ENCODE peak calls at places on chromosome 11, in four cellular contexts. H is uterus, D is heart left ventricle, L is Peyer's patch. P is an unnamed sample. For H3K4me1, the result is how much of the 10 kb centered on the place peaks cover.

GRCh38 chr11:115965754-115966504 is 461.7 kb upstream of the CADM1 start:
- DNase-seq in L (no peak), D (peak), H (no peak), P (no peak)

GRCh38 chr11:71474771-71475483 is 21.9 kb downstream of the NADSYN1 start:
- DNase-seq in L (no peak), H (no peak), D (no peak), P (no peak)

GRCh38 chr11:567036-567628 is 6.4 kb downstream of the RASSF7 start:
- DNase-seq in L (no peak), H (peak), D (no peak), P (no peak)

GRCh38 chr11:36498721-36499120 is 11.4 kb downstream of the TRAF6 start:
- DNase-seq in D (no peak), H (no peak), L (no peak), P (no peak)

GRCh38 chr11:129846508-129847335 is 31.1 kb downstream of the TMEM45B start:
- DNase-seq in H (no peak), L (no peak), D (no peak), P (no peak)

GRCh38 chr11:75420224-75421034 is 12.6 kb downstream of the KLHL35 start:
- DNase-seq in D (no peak), H (no peak), L (no peak), P (no peak)

GRCh38 chr11:127193916-127194315 is 193.3 kb upstream of the KIRREL3 start:
- DNase-seq in D (no peak), H (no peak), L (no peak), P (no peak)

GRCh38 chr11:9001736-9002135 is 2.1 kb downstream of the NRIP3 start:
- DNase-seq in D (no peak), H (no peak), L (no peak), P (no peak)

GRCh38 chr11:6845383-6845782 is at the start of gene OR10A5:
- DNase-seq in D (no peak), L (no peak), H (no peak), P (no peak)

GRCh38 chr11:111913997-111914396 is 1.5 kb downstream of the HSPB2 start:
- DNase-seq in L (no peak), H (peak), D (peak), P (no peak)

GRCh38 chr11:134783219-134783618 is 371.2 kb upstream of the B3GAT1 start:
- DNase-seq in L (no peak), D (no peak), H (no peak), P (no peak)

GRCh38 chr11:47869548-47870393 is 21.6 kb upstream of the NUP160 start:
- DNase-seq in L (no peak), H (no peak), D (no peak), P (no peak)

GRCh38 chr11:85947431-85948272 is 92.5 kb downstream of the CCDC83 start:
- DNase-seq in D (no peak), L (no peak), H (peak), P (no peak)

GRCh38 chr11:18578975-18579598 is 9.4 kb downstream of the UEVLD start:
- DNase-seq in D (no peak), L (no peak), H (no peak), P (peak)

GRCh38 chr11:99901175-99901574 is 785.9 kb upstream of the ARHGAP42 start:
- DNase-seq in H (no peak), L (no peak), D (no peak), P (no peak)

GRCh38 chr11:80436547-80436946 is 995.7 kb upstream of the TENM4 start:
- DNase-seq in D (no peak), H (no peak), L (no peak), P (no peak)

GRCh38 chr11:80163011-80163410 is 722.2 kb upstream of the TENM4 start:
- DNase-seq in L (no peak), H (no peak), D (no peak), P (no peak)

GRCh38 chr11:116275634-116276033 is 497.2 kb downstream of the BUD13 start:
- DNase-seq in H (peak), L (no peak), D (peak), P (no peak)

GRCh38 chr11:121443688-121444275 is 8.3 kb upstream of the SORL1 start:
- DNase-seq in L (no peak), H (no peak), D (no peak), P (no peak)

GRCh38 chr11:10436224-10436623 is 18.8 kb upstream of the AMPD3 start:
- DNase-seq in L (no peak), H (no peak), D (no peak), P (no peak)
- H3K27ac ChIP-seq in L (no peak), H (no peak), D (no peak), P (no peak)

GRCh38 chr11:59206635-59207034 is 6.1 kb downstream of the MPEG1 start:
- DNase-seq in D (no peak), L (no peak), H (no peak), P (no peak)
- TF ChIP-seq POLR2A in D (no peak), L (no peak), H (no peak), P (no peak)

DNA sequence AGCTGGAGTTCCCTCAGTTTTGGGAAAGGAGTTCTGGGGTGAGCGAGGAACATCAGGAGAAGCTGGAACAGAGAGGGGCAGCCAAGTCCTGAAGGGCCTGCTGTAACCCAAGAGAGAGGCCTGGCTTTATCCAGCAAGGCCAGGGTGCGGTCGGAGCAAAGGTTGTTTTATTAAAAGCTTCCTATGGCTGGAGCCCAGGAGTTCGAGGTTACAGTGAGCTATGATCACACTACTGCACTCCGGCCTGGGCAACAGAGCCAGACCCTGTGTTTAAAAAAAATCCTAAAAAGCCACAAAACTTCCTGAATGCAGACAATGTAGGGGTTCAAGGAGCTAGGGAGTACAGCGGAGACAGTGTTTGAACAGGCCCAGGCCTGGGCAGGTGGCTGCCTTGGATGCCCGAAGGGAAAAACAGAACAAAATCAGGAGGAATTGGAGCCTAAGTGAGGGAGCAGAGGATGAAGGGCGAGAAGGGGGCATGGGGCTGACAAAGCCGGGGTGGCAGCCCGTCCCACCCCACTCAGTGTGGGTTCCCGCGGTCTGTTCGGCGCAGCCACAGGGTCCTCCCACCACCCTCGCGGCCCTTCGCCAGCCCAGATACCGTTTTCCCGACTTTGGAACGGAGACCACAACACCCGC is 22.1 kb upstream of the MALAT1 start:
- DNase-seq in L (no peak), H (peak), D (no peak), P (no peak)
- H3K4me1 ChIP-seq in L (half or more), H (under half), D (half or more), P (under half)

GRCh38 chr11:125233736-125234275 is 69.3 kb downstream of the PKNOX2 start:
- DNase-seq in D (no peak), H (no peak), L (no peak), P (no peak)

GRCh38 chr11:125236072-125236825 is 71.7 kb downstream of the PKNOX2 start:
- DNase-seq in L (no peak), D (no peak), H (no peak), P (no peak)

GRCh38 chr11:125229916-125230315 is 65.4 kb downstream of the PKNOX2 start:
- DNase-seq in D (no peak), H (no peak), L (no peak), P (no peak)

GRCh38 chr11:125235006-125235405 is 70.5 kb downstream of the PKNOX2 start:
- DNase-seq in L (no peak), D (no peak), H (no peak), P (no peak)

DNA sequence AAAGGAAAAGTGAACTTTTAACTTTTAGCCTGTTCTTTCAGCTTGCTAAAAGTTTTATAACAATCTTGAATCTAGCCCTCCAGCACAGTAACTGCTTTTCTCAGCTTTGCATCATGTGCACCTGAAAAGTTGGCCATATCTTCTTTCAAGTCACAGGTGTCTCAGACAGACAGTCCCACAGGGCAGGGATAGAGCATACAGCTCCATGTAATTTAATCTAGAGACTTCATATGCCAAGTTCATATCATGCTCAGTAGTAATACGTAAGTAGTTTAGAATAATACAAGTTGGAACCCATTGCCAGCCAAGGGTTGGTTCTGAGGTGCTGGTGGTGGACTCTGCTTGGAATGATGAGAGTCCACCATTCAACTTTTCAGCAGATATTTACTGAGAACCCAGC is 68.6 kb downstream of the PKNOX2 start:
- DNase-seq in D (no peak), H (no peak), L (no peak), P (no peak)
- H3K27ac ChIP-seq in D (no peak), H (no peak), L (no peak), P (no peak)

DNA sequence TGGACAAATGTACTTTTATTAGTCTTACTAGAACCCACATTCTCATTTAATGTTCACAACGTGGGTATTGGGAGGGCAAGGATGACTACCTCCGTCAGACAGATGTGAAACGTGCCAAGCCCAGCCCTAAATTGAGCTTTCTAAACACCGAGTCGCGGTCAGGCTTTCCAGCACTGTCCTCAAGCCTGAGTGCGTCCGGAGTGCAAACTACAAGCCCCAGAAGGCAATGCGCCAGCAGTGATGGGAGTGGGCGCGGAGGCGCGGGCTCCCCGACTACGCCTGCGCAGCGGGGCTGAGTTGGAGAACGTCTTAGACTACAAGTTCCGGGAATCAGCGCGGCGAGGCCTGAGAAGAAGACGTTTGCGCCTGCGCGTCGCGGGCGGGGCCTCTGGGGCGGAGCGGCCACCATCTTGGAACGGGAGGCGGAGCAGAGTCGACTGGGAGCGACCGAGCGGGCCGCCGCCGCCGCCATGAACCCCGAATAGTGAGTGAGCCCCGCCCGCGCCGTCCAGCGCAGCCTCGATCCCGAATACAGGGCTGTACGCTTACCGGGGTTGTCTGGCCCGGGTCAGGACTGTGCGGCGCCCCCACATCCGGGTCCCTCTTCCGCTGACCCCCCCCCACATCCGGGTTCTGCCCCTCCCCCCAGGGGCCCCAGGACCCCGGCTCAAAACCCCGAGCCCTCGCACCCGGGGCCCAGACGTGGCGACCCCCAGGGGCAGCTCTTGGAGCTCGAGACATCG is at the start of gene RAB1B:
- DNase-seq in L (peak), D (peak), H (peak), P (peak)
- TF ChIP-seq POLR2A in L (peak), D (peak), H (peak), P (peak)

DNA sequence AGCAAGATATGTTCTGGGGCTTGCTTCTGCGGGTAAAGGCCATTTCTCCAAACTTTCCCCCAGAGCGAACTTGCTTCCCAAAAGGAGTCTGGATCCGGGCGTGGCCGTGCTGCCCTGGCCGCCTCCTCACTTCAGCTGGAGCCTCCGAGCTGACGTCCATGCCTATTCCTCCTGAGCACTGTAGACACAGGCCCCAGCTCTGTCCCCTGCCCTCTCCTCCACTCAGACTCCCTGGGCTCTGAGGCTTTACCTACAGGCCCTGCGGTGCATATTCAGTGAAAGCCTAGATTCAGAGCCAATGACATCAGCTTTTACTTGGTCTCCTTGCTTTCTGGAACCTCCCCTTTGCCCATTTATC is 9.6 kb downstream of the LRP5 start:
- DNase-seq in H (no peak), D (no peak), L (no peak), P (no peak)
- H3K4me1 ChIP-seq in H (under half), D (half or more), L (under half), P (under half)

DNA sequence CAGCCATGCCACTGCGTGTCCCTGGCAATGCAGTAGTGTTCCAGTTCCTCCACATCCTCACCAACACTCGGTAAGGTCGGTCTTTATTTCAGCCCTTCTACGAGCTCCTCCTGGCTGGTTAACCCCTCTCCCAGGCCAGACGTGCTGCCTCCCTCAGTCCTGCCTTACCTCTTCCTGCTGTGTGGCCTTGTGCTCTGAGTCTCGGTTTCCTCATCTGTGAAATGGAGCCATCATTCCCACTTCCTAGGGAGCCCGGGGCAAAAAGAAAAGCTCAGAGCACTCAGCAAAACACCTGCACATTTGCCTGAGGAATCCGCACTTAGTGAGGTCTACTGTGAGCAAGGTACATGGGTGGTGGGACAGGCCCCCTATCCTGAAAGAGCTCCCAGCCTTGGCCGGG is 9.8 kb downstream of the TP53I11 start:
- DNase-seq in D (no peak), H (no peak), L (no peak), P (no peak)
- H3K27ac ChIP-seq in D (no peak), H (no peak), L (no peak), P (no peak)

GRCh38 chr11:2885676-2886081 is at the start of gene CDKN1C:
- DNase-seq in H (peak), D (peak), L (peak), P (peak)
- TF ChIP-seq POLR2A in H (peak), D (no peak), L (peak), P (peak)

DNA sequence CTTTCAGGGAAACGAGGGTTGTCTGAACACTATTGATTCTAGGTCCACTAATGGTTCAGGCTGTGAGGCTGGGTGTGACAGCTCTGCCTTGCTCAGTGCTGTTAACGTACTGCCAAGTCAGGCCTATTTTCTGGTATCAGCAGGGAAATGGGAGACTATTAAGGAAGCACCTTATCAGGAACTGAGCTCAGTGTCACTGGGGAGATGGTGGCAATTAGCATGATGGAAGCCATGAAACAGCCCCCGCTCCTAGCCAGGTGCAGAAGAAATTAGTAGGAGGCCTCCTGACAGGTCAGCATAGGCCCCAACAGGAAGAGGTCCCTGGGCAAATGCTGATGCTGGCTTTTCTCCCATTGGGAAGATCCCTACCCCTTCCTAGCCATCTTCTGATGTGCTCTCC is 42.6 kb upstream of the LMO2 start:
- DNase-seq in D (no peak), H (no peak), L (no peak), P (no peak)
- H3K4me1 ChIP-seq in D (under half), H (under half), L (under half), P (under half)

GRCh38 chr11:110900426-110900825 is 188.2 kb upstream of the ARHGAP20 start:
- DNase-seq in H (no peak), L (no peak), D (no peak), P (no peak)

GRCh38 chr11:110903378-110903777 is 191.1 kb upstream of the ARHGAP20 start:
- DNase-seq in D (no peak), L (no peak), H (no peak), P (no peak)

GRCh38 chr11:110901441-110901840 is 189.2 kb upstream of the ARHGAP20 start:
- DNase-seq in D (no peak), L (no peak), H (no peak), P (no peak)

GRCh38 chr11:110907629-110908028 is 195.4 kb upstream of the ARHGAP20 start:
- DNase-seq in L (no peak), H (no peak), D (no peak), P (peak)

GRCh38 chr11:110903830-110904229 is 191.6 kb upstream of the ARHGAP20 start:
- DNase-seq in H (no peak), L (no peak), D (no peak), P (no peak)
- H3K27ac ChIP-seq in H (no peak), L (no peak), D (no peak), P (no peak)